ENCODE peak calls at places on chromosome 19, in six cellular contexts. D is progenitor cell of endocrine pancreas, V is prostate gland, U is NCI-H524, R is right cardiac atrium, P is SK-MEL-5. Q is an unnamed sample.

GRCh38 chr19:14871619-14872230 is 14.2 kb downstream of the OR7A17 start:
- DNase-seq in D (no peak), V (no peak), U (peak), R (no peak), P (peak), Q (no peak)

GRCh38 chr19:17719730-17720486 is 628 bp downstream of the MAP1S start:
- DNase-seq in D (no peak), V (peak), U (no peak), R (no peak), P (no peak), Q (peak)

GRCh38 chr19:23558541-23558940 is 128.5 kb downstream of the ZNF675 start:
- DNase-seq in D (no peak), V (no peak), U (no peak), R (no peak), P (no peak), Q (no peak)

GRCh38 chr19:4879041-4879440 is 11.6 kb upstream of the PLIN3 start:
- DNase-seq in D (no peak), V (no peak), U (no peak), R (no peak), P (no peak), Q (no peak)

GRCh38 chr19:13906525-13906904 is 514 bp downstream of the CC2D1A start:
- DNase-seq in D (no peak), V (no peak), U (peak), R (no peak), P (no peak), Q (peak)

GRCh38 chr19:1491849-1492170 is 829 bp downstream of the REEP6 start:
- DNase-seq in D (no peak), V (no peak), U (no peak), R (peak), P (no peak), Q (no peak)

GRCh38 chr19:17721821-17722220 is 2.5 kb downstream of the MAP1S start:
- DNase-seq in D (no peak), V (no peak), U (no peak), R (peak), P (peak), Q (no peak)

GRCh38 chr19:23972161-23972560 is 57.5 kb downstream of the ZNF726 start:
- DNase-seq in D (no peak), V (no peak), U (no peak), R (no peak), P (no peak), Q (no peak)

GRCh38 chr19:13506550-13506878 is 235 bp upstream of the CACNA1A start:
- DNase-seq in D (no peak), V (no peak), U (no peak), R (no peak), P (no peak), Q (no peak)

GRCh38 chr19:12757544-12758274 is 6.1 kb downstream of the BEST2 start:
- DNase-seq in D (peak), V (peak), U (peak), R (peak), P (peak), Q (peak)

GRCh38 chr19:15934332-15935078 is at the start of gene CYP4F11:
- DNase-seq in D (no peak), V (peak), U (no peak), R (peak), P (peak), Q (no peak)

GRCh38 chr19:36110487-36111199 is at the start of gene OVOL3:
- DNase-seq in D (no peak), V (no peak), U (peak), R (no peak), P (no peak), Q (no peak)

GRCh38 chr19:46271488-46272197 is 25.2 kb upstream of the HIF3A start:
- DNase-seq in D (no peak), V (no peak), U (no peak), R (no peak), P (no peak), Q (no peak)

GRCh38 chr19:6018786-6019185 is 40.8 kb upstream of the RANBP3 start:
- DNase-seq in D (no peak), V (no peak), U (no peak), R (no peak), P (no peak), Q (no peak)

GRCh38 chr19:7346488-7346971 is 2.2 kb upstream of the ARHGEF18 start:
- DNase-seq in D (no peak), V (no peak), U (no peak), R (no peak), P (no peak), Q (no peak)

GRCh38 chr19:30881281-30881680 is 468.0 kb downstream of the TSHZ3 start:
- DNase-seq in D (no peak), V (no peak), U (no peak), R (no peak), P (no peak), Q (no peak)

GRCh38 chr19:57506163-57506562 is 6.4 kb downstream of the ZNF773 start:
- DNase-seq in D (no peak), V (no peak), U (no peak), R (no peak), P (no peak), Q (peak)

GRCh38 chr19:46886546-46887239 is 25.9 kb downstream of the ARHGAP35 start:
- DNase-seq in D (no peak), V (no peak), U (no peak), R (no peak), P (no peak), Q (no peak)